ENCODE peak calls at places on chromosome 15, in seven cellular contexts. G is HEK293T, T is WTC11, W is H1, J is HCT116, D is K562, V is GM12878. H is an unnamed sample.

GRCh38 chr15:49247556-49248102 is 77.6 kb downstream of the GALK2 start:
- DNase-seq in T (no peak), G (no peak), D (no peak), J (no peak), V (no peak), W (no peak), H (no peak)

GRCh38 chr15:81939604-81940440 is 106.0 kb downstream of the MEX3B start:
- DNase-seq in G (peak), V (no peak), J (peak), D (peak), T (peak), W (peak), H (peak)

GRCh38 chr15:50791537-50791885 is 26.0 kb upstream of the SPPL2A start:
- DNase-seq in G (no peak), V (no peak), T (no peak), J (no peak), D (no peak), W (no peak), H (no peak)

GRCh38 chr15:69035205-69035917 is 20.9 kb downstream of the NOX5 start:
- DNase-seq in D (peak), T (peak), W (peak), J (no peak), V (no peak), G (peak), H (peak)

GRCh38 chr15:76764004-76764403 is 141.1 kb downstream of the SCAPER start:
- DNase-seq in J (no peak), G (no peak), V (no peak), W (no peak), T (no peak), D (no peak), H (no peak)

GRCh38 chr15:80526556-80527340 is 122.6 kb downstream of the ARNT2 start:
- DNase-seq in G (no peak), W (no peak), J (no peak), V (no peak), T (no peak), D (no peak), H (no peak)

GRCh38 chr15:74275957-74276356 is 39.8 kb downstream of the CCDC33 start:
- DNase-seq in V (no peak), G (peak), T (peak), W (no peak), D (peak), J (peak), H (no peak)

GRCh38 chr15:39084683-39085530 is 496.0 kb upstream of the THBS1 start:
- DNase-seq in T (no peak), V (no peak), D (no peak), W (no peak), G (no peak), J (no peak), H (peak)

GRCh38 chr15:71411538-71412482 is 296.5 kb downstream of the THSD4 start:
- DNase-seq in V (no peak), T (no peak), G (no peak), D (no peak), J (no peak), W (no peak), H (no peak)

GRCh38 chr15:40927497-40928346 is 1.4 kb upstream of the DLL4 start:
- DNase-seq in G (no peak), J (no peak), V (no peak), D (peak), T (no peak), W (no peak), H (no peak)

GRCh38 chr15:83565553-83566159 is 88.3 kb upstream of the ADAMTSL3 start:
- DNase-seq in J (peak), G (peak), T (no peak), V (no peak), D (peak), W (no peak), H (peak)

GRCh38 chr15:101455291-101455916 is 34.1 kb downstream of the PCSK6 start:
- DNase-seq in J (no peak), W (no peak), G (no peak), T (no peak), D (no peak), V (no peak), H (no peak)

GRCh38 chr15:84605225-84605882 is 4.5 kb downstream of the ZSCAN2 start:
- DNase-seq in W (no peak), T (no peak), G (no peak), D (no peak), J (no peak), V (no peak), H (no peak)

GRCh38 chr15:50593761-50594160 is 47.3 kb upstream of the USP50 start:
- DNase-seq in V (no peak), G (no peak), T (no peak), J (no peak), D (no peak), W (no peak), H (no peak)

GRCh38 chr15:48374472-48374871 is 43.2 kb downstream of the DUT start:
- DNase-seq in G (no peak), T (no peak), J (no peak), D (no peak), W (no peak), V (no peak), H (no peak)

GRCh38 chr15:94324117-94324826 is 92.9 kb downstream of the MCTP2 start:
- DNase-seq in D (peak), W (peak), T (peak), V (peak), G (peak), J (peak), H (peak)

GRCh38 chr15:74889390-74889881 is 406 bp upstream of the MPI start:
- DNase-seq in D (peak), T (peak), W (no peak), V (no peak), J (no peak), G (peak), H (no peak)

GRCh38 chr15:34812369-34812768 is 17.0 kb upstream of the ACTC1 start:
- DNase-seq in T (no peak), D (no peak), J (no peak), G (no peak), W (no peak), V (no peak), H (no peak)

GRCh38 chr15:75454471-75455418 is 3.3 kb upstream of the SIN3A start:
- DNase-seq in W (no peak), V (no peak), J (peak), D (peak), T (peak), G (peak), H (no peak)

GRCh38 chr15:66498501-66499386 is 1.2 kb upstream of the SNAPC5 start:
- DNase-seq in J (no peak), W (no peak), D (no peak), V (no peak), T (no peak), G (no peak), H (peak)

GRCh38 chr15:74843891-74844299 is 939 bp upstream of the ULK3 start:
- DNase-seq in T (no peak), W (no peak), G (no peak), V (no peak), D (peak), J (no peak), H (no peak)

GRCh38 chr15:48800245-48800644 is 10.6 kb downstream of the CEP152 start:
- DNase-seq in W (no peak), D (no peak), V (no peak), G (no peak), J (no peak), T (no peak), H (peak)

GRCh38 chr15:101115887-101116680 is 135.8 kb downstream of the CHSY1 start:
- DNase-seq in G (no peak), T (no peak), V (no peak), J (no peak), D (no peak), W (no peak), H (no peak)

GRCh38 chr15:84081391-84082168 is 154.0 kb upstream of the GOLGA6L4 start:
- DNase-seq in T (no peak), J (no peak), G (no peak), W (no peak), V (no peak), D (peak), H (no peak)

GRCh38 chr15:74732846-74733245 is 7.5 kb upstream of the CYP1A1 start:
- DNase-seq in J (no peak), V (no peak), W (no peak), T (no peak), G (no peak), D (no peak), H (no peak)

GRCh38 chr15:58275785-58276184 is 137.6 kb downstream of the AQP9 start:
- DNase-seq in T (no peak), W (no peak), J (no peak), D (no peak), G (no peak), V (no peak), H (no peak)

GRCh38 chr15:43241100-43241499 is 20.3 kb upstream of the EPB42 start:
- DNase-seq in J (no peak), D (no peak), V (no peak), W (no peak), G (no peak), T (no peak), H (no peak)

DNA sequence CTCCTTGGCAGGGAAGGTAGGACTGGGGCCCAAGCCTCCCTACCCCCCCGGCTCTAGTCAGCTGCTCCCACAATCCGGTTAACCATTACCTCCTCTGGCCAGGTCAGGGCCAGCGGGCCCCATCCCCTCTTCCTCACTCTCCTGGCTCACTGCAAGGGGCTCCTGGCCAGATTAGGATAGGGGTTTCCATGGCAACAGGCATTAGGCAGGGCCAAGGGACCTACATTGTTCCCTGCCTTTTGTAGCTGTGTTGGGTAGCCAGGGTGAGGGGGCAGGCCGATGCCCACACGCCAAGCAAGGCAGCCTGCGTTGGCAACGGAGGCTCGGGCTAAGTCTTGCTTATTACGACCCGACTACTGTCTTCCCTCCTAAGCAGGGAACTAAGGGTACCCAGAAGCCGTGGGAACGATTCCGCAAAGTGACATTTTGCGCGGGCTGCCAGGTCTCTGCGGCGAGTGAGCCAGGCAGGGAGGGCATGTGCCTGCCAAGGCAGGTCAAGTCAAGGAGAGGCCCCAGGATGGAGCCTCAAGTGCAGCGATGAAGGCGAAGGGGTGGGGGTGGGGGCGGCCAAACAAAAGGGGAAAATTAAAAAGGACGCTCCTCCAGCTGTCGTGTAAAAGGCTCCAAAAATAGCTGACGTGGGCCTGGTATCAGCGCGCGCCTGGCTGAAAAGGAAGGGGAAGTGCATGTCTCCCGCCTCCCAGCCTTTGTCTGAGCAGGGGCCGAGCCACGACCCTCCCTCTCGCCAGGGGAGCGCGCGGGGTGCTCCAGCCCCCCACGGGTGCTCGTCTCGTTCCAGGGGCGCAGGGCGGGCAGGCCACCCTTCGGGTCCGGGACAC is 919 bp downstream of the IDH2 start:
- DNase-seq in J (no peak), V (no peak), G (no peak), D (no peak), T (no peak), W (no peak), H (no peak)
- TF ChIP-seq SP1 in J (no peak), V (no peak), G (no peak), D (no peak), T (no peak), W (no peak), H (no peak)

GRCh38 chr15:62886431-62887071 is 156.0 kb upstream of the TPM1 start:
- DNase-seq in G (no peak), J (no peak), T (peak), W (no peak), V (no peak), D (no peak), H (peak)
- TF ChIP-seq SP1 in G (no peak), J (no peak), T (no peak), W (no peak), V (no peak), D (no peak), H (no peak)

GRCh38 chr15:96408591-96409183 is 78.2 kb downstream of the NR2F2 start:
- DNase-seq in T (no peak), J (no peak), D (no peak), W (no peak), G (no peak), V (no peak), H (no peak)
- TF ChIP-seq SP1 in T (no peak), J (no peak), D (no peak), W (no peak), G (no peak), V (no peak), H (no peak)

DNA sequence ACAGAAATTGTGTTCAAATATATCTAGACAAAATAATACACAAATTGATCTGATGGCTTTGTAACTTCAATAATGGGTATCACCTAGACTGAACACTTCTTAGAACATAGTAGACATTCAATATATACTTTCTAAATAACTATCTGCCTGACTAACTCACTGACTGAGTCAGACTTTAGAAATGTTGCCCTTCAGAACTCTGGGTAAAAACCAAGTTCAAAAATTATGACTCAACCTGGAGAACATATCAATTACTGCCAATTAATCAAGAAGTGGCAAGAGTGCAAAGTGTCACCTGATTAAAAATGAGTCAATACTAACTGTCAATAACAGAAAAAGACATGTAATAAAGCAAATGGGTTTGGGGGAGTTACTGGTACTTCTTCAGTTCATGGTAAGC is 144.6 kb upstream of the TMCO5A start:
- DNase-seq in V (no peak), W (no peak), D (no peak), J (no peak), T (no peak), G (no peak), H (no peak)
- TF ChIP-seq SP1 in V (no peak), W (no peak), D (no peak), J (no peak), T (no peak), G (no peak), H (no peak)

GRCh38 chr15:89148126-89148525 is 59.9 kb downstream of the ABHD2 start:
- DNase-seq in G (no peak), J (no peak), T (no peak), W (no peak), D (no peak), V (no peak), H (no peak)

GRCh38 chr15:89155656-89156055 is 65.7 kb downstream of the RLBP1 start:
- DNase-seq in T (no peak), G (no peak), W (no peak), J (no peak), D (no peak), V (no peak), H (no peak)

GRCh38 chr15:89149501-89150101 is 61.3 kb downstream of the ABHD2 start:
- DNase-seq in J (no peak), T (no peak), D (no peak), G (no peak), W (no peak), V (no peak), H (no peak)

GRCh38 chr15:89150286-89150685 is 62.0 kb downstream of the ABHD2 start:
- DNase-seq in V (no peak), T (no peak), J (no peak), W (no peak), D (no peak), G (no peak), H (no peak)

DNA sequence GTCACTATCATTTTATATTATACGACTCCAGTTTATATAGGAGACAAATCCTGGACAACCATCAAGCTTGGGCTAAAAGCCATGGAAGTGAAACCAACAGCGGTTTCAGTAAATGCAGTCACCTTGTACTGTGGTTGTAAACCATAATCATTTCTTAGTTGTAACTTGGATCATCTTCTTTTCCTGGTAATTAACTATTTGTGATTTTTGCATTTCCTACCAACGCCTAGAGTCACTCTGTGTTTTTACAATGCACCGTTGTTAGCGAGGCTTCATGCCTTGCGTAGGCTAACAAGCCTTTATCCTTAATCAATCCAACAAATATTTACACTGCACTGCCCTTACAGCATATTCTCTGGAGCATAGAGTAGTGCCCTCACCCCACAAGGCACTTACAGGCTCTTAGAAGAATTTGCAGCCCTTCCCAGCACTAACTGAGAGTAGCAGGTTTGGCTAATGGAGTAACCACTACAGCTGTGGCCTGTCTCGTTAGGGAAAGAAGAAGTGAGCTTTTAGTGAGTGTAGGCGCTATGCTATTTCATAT is 62.6 kb downstream of the ABHD2 start:
- DNase-seq in J (no peak), T (no peak), G (no peak), W (no peak), V (no peak), D (no peak), H (peak)
- TF ChIP-seq SP1 in J (no peak), T (no peak), G (no peak), W (no peak), V (no peak), D (no peak), H (no peak)

DNA sequence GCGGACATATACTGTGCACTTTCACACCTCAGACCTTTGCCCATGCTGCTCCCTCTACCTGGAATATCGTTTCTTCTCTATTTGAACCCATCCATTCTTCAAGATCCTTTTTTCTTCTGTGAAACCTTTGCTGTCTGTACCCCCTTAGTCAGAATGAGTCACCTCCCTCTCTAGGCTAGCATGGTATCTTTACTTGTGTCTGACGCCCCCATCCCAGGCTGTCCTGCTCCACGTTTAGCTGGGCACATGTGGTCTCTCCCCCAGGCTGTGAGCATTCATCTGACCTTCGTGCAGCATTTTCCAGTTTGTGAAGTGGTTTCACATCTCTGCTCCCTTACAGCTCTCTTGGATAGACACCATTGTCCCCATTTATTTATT is 14.3 kb upstream of the TLE3 start:
- DNase-seq in V (no peak), W (no peak), J (no peak), D (no peak), G (no peak), T (no peak), H (no peak)
- TF ChIP-seq SP1 in V (no peak), W (no peak), J (no peak), D (no peak), G (no peak), T (no peak), H (no peak)

DNA sequence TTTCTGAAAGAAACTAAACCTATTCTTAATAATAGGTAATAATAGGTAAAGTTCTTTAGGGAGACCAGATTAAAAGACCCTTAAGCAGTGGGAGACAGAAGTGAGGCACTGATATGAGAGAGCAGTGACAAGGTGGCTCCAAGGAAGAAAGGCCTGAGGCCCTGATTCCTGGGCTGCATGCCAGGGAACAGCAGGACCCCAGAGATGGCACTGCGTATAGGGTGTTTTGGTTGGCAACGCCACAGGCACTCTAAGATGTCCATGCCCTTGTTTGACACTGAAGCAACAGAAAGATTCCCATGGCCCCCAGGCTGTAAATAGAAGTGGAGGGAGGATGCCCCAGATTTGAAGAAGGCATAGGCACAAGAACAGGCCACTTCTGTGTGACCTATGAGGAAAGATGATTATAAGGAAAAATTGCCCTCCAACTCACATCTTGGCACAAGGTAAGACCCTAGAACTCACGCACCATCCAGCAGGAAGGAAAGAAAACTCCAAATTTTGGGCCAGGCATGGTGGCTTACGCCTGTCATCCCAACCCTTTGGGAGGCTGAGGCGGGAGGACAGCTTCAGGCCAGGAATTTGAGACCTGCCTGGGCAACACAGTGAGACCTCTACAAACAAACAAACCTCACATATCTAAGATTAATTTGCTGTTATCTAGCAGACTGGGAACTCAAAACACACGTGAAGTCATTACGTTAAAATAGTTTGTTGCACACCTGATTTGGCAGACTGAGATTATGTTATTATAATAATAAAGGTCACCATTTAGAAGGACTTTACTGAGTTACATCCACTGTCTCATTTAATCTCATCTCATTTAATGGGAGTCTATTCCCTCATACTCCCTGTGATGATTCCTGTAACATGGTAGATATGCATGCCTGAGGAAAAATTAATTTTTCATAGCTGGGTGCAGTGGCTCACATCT is 10.5 kb upstream of the BLM start:
- DNase-seq in G (no peak), D (no peak), W (no peak), V (no peak), T (no peak), J (no peak), H (no peak)
- TF ChIP-seq SP1 in G (no peak), D (no peak), W (no peak), V (no peak), T (no peak), J (no peak), H (no peak)

DNA sequence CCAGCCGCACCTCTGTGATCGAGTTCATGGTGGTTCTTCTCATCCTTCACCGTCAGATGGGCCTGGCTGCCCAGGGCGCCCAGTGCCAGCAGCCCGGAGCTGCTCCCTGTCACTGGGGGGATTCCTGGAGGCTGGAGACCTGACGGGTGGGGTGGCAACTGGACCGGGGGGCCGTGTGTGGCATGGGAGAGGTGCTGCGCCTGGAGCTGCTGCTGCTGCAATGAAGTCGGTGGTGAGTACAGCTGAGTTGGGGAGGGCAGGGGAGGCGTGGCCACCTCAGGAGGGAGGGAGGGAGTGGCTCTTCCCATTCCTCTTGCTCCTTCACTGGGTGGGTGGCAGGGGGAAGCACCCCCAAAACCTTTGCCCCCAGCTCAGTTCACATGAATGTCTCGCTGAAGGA is 31.7 kb downstream of the TLE3 start:
- DNase-seq in G (no peak), V (no peak), W (no peak), J (no peak), T (no peak), D (peak), H (no peak)
- TF ChIP-seq SP1 in G (no peak), V (no peak), W (no peak), J (no peak), T (no peak), D (no peak), H (no peak)

H was measured in HepG2.